ENCODE peak calls at places on chromosomes 6 and 20, in five cellular contexts. One of them, this sample, is unnamed.

GRCh38 chr20:34992751-34993417 is 37.2 kb downstream of the MYH7B start:
- DNase-seq in C1 segment of cervical spinal cord: no peak
- DNase-seq in heart right ventricle: no peak
- DNase-seq in stimulated activated CD4-positive, alpha-beta T cell treated with anti-CD3 and anti-CD28 coated beads, Interleukin-4, amount 100 ng/mL, for 48 hours: no peak
- DNase-seq in stimulated activated CD8-positive, alpha-beta memory T cell treated with anti-CD3 and anti-CD28 coated beads, Interleukin-2, amount 100 ng/mL, for 48 hours: no peak
- DNase-seq in this sample: no peak

GRCh38 chr6:169155481-169155880 is 98.2 kb downstream of the THBS2 start:
- DNase-seq in C1 segment of cervical spinal cord: no peak
- DNase-seq in heart right ventricle: no peak
- DNase-seq in stimulated activated CD4-positive, alpha-beta T cell treated with anti-CD3 and anti-CD28 coated beads, Interleukin-4, amount 100 ng/mL, for 48 hours: no peak
- DNase-seq in stimulated activated CD8-positive, alpha-beta memory T cell treated with anti-CD3 and anti-CD28 coated beads, Interleukin-2, amount 100 ng/mL, for 48 hours: no peak
- DNase-seq in this sample: no peak

GRCh38 chr6:109867009-109867969 is 110.8 kb upstream of the GPR6 start:
- DNase-seq in C1 segment of cervical spinal cord: peak
- DNase-seq in heart right ventricle: peak
- DNase-seq in stimulated activated CD4-positive, alpha-beta T cell treated with anti-CD3 and anti-CD28 coated beads, Interleukin-4, amount 100 ng/mL, for 48 hours: no peak
- DNase-seq in stimulated activated CD8-positive, alpha-beta memory T cell treated with anti-CD3 and anti-CD28 coated beads, Interleukin-2, amount 100 ng/mL, for 48 hours: no peak
- DNase-seq in this sample: peak

GRCh38 chr6:153058909-153059308 is 56.4 kb upstream of the MTRF1L start:
- DNase-seq in C1 segment of cervical spinal cord: no peak
- DNase-seq in heart right ventricle: no peak
- DNase-seq in stimulated activated CD4-positive, alpha-beta T cell treated with anti-CD3 and anti-CD28 coated beads, Interleukin-4, amount 100 ng/mL, for 48 hours: no peak
- DNase-seq in stimulated activated CD8-positive, alpha-beta memory T cell treated with anti-CD3 and anti-CD28 coated beads, Interleukin-2, amount 100 ng/mL, for 48 hours: no peak
- DNase-seq in this sample: no peak

GRCh38 chr6:93036835-93037234 is 382.5 kb downstream of the EPHA7 start:
- DNase-seq in C1 segment of cervical spinal cord: no peak
- DNase-seq in heart right ventricle: no peak
- DNase-seq in stimulated activated CD4-positive, alpha-beta T cell treated with anti-CD3 and anti-CD28 coated beads, Interleukin-4, amount 100 ng/mL, for 48 hours: no peak
- DNase-seq in stimulated activated CD8-positive, alpha-beta memory T cell treated with anti-CD3 and anti-CD28 coated beads, Interleukin-2, amount 100 ng/mL, for 48 hours: no peak
- DNase-seq in this sample: peak

GRCh38 chr6:33313709-33314514 is at the start of gene TAPBP:
- DNase-seq in C1 segment of cervical spinal cord: peak
- DNase-seq in heart right ventricle: peak
- DNase-seq in stimulated activated CD4-positive, alpha-beta T cell treated with anti-CD3 and anti-CD28 coated beads, Interleukin-4, amount 100 ng/mL, for 48 hours: peak
- DNase-seq in stimulated activated CD8-positive, alpha-beta memory T cell treated with anti-CD3 and anti-CD28 coated beads, Interleukin-2, amount 100 ng/mL, for 48 hours: peak
- DNase-seq in this sample: no peak

GRCh38 chr20:38304845-38305447 is 990 bp downstream of the BPI start:
- DNase-seq in C1 segment of cervical spinal cord: peak
- DNase-seq in heart right ventricle: no peak
- DNase-seq in stimulated activated CD4-positive, alpha-beta T cell treated with anti-CD3 and anti-CD28 coated beads, Interleukin-4, amount 100 ng/mL, for 48 hours: no peak
- DNase-seq in stimulated activated CD8-positive, alpha-beta memory T cell treated with anti-CD3 and anti-CD28 coated beads, Interleukin-2, amount 100 ng/mL, for 48 hours: no peak
- DNase-seq in this sample: no peak

GRCh38 chr6:20483902-20484497 is 50.3 kb upstream of the CDKAL1 start:
- DNase-seq in C1 segment of cervical spinal cord: no peak
- DNase-seq in heart right ventricle: no peak
- DNase-seq in stimulated activated CD4-positive, alpha-beta T cell treated with anti-CD3 and anti-CD28 coated beads, Interleukin-4, amount 100 ng/mL, for 48 hours: no peak
- DNase-seq in stimulated activated CD8-positive, alpha-beta memory T cell treated with anti-CD3 and anti-CD28 coated beads, Interleukin-2, amount 100 ng/mL, for 48 hours: no peak
- DNase-seq in this sample: no peak

GRCh38 chr20:22572491-22572890 is 11.9 kb downstream of the FOXA2 start:
- DNase-seq in C1 segment of cervical spinal cord: no peak
- DNase-seq in heart right ventricle: no peak
- DNase-seq in stimulated activated CD4-positive, alpha-beta T cell treated with anti-CD3 and anti-CD28 coated beads, Interleukin-4, amount 100 ng/mL, for 48 hours: no peak
- DNase-seq in stimulated activated CD8-positive, alpha-beta memory T cell treated with anti-CD3 and anti-CD28 coated beads, Interleukin-2, amount 100 ng/mL, for 48 hours: no peak
- DNase-seq in this sample: no peak

GRCh38 chr6:73394577-73395354 is at the start of gene DDX43:
- DNase-seq in C1 segment of cervical spinal cord: no peak
- DNase-seq in heart right ventricle: peak
- DNase-seq in stimulated activated CD4-positive, alpha-beta T cell treated with anti-CD3 and anti-CD28 coated beads, Interleukin-4, amount 100 ng/mL, for 48 hours: peak
- DNase-seq in stimulated activated CD8-positive, alpha-beta memory T cell treated with anti-CD3 and anti-CD28 coated beads, Interleukin-2, amount 100 ng/mL, for 48 hours: no peak
- DNase-seq in this sample: no peak

GRCh38 chr20:9458075-9458818 is 56.1 kb upstream of the LAMP5 start:
- DNase-seq in C1 segment of cervical spinal cord: no peak
- DNase-seq in heart right ventricle: no peak
- DNase-seq in stimulated activated CD4-positive, alpha-beta T cell treated with anti-CD3 and anti-CD28 coated beads, Interleukin-4, amount 100 ng/mL, for 48 hours: no peak
- DNase-seq in stimulated activated CD8-positive, alpha-beta memory T cell treated with anti-CD3 and anti-CD28 coated beads, Interleukin-2, amount 100 ng/mL, for 48 hours: no peak
- DNase-seq in this sample: no peak

This sample was measured in SK-N-MC.